ENCODE peak calls at places on chromosomes 11 and 22, in five cellular contexts. A, P, E, K and N are unnamed samples.

GRCh38 chr11:28951191-28951590 is 843.0 kb downstream of the METTL15 start:
- DNase-seq in A (no peak), P (no peak), E (no peak), K (no peak), N (no peak)

GRCh38 chr11:104968365-104968855 is at the start of gene CASP4:
- DNase-seq in A (peak), P (no peak), E (peak), K (peak), N (peak)

GRCh38 chr11:77446911-77447629 is 26.8 kb downstream of the PAK1 start:
- DNase-seq in A (no peak), P (no peak), E (no peak), K (no peak), N (no peak)

GRCh38 chr22:28882545-28882877 is 861 bp upstream of the ZNRF3 start:
- DNase-seq in A (no peak), P (no peak), E (no peak), K (no peak), N (no peak)

GRCh38 chr22:38724926-38725571 is 19.3 kb downstream of the GTPBP1 start:
- DNase-seq in A (peak), P (no peak), E (peak), K (peak), N (no peak)

GRCh38 chr11:106159846-106160245 is 82.4 kb downstream of the AASDHPPT start:
- DNase-seq in A (no peak), P (no peak), E (no peak), K (peak), N (no peak)

GRCh38 chr22:30876221-30876751 is 92.3 kb downstream of the MORC2 start:
- DNase-seq in A (no peak), P (no peak), E (no peak), K (no peak), N (no peak)

GRCh38 chr11:1679881-1680280 is 17.1 kb upstream of the KRTAP5-6 start:
- DNase-seq in A (no peak), P (no peak), E (no peak), K (no peak), N (no peak)

GRCh38 chr11:61787928-61788491 is 4.4 kb downstream of the TMEM258 start:
- DNase-seq in A (peak), P (peak), E (peak), K (peak), N (no peak)

DNA sequence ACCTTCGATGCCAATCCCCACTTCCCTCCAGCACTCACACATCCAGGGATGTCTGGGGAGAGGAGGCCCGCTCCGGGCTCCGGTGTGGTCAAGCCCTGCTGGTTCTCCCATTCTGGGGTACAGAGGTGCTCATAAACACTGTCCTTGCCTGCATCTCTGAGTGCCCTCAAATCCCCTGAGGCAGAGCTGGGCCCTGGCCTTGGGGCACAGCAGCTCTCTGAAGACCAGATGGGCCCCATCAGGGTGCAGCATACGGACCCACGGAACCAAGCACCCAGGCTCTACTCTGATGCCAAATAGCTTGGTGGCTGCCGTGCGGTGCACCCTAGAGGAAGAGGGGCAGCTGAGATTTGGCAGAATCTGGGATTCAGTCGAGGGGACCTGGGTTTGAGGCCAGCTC is 35.7 kb upstream of the NNMT start:
- DNase-seq in A (no peak), P (no peak), E (no peak), K (no peak), N (no peak)
- H3K27ac ChIP-seq in A (no peak), P (no peak), E (no peak), K (no peak), N (no peak)

GRCh38 chr11:404551-405264 is 10.1 kb downstream of the SIGIRR start:
- DNase-seq in A (no peak), P (peak), E (no peak), K (no peak), N (no peak)
- H3K9ac ChIP-seq in A (no peak), P (no peak), E (no peak), K (no peak), N (no peak)

GRCh38 chr22:20062766-20063083 is 17.3 kb upstream of the DGCR8 start:
- DNase-seq in A (no peak), P (no peak), E (peak), K (peak), N (no peak)
- H3K27ac ChIP-seq in A (no peak), P (no peak), E (no peak), K (no peak), N (no peak)

DNA sequence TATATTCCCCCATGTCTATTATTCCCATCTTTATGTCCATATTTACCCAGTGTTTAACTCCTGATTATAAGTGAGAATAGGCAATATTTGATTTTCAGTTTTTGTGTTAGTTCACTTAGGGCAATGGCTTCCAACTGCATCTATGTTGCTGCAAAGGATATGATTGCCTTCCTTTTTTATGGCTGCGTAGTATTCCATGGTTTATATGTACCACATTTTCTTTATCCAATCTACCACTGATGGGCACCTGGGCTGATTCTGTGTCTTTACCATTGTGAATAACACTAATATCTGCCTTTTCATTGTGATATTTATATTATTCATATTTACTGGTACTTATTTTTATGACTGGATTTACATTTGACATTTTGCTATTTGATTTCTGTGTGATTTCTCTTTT is 649.6 kb downstream of the NTM start:
- DNase-seq in A (no peak), P (no peak), E (no peak), K (no peak), N (no peak)
- H3K9ac ChIP-seq in A (no peak), P (no peak), E (no peak), K (no peak), N (no peak)

GRCh38 chr11:68369756-68370155 is 57.4 kb downstream of the LRP5 start:
- DNase-seq in A (no peak), P (no peak), E (no peak), K (no peak), N (no peak)
- H3K27ac ChIP-seq in A (no peak), P (no peak), E (no peak), K (no peak), N (peak)

DNA sequence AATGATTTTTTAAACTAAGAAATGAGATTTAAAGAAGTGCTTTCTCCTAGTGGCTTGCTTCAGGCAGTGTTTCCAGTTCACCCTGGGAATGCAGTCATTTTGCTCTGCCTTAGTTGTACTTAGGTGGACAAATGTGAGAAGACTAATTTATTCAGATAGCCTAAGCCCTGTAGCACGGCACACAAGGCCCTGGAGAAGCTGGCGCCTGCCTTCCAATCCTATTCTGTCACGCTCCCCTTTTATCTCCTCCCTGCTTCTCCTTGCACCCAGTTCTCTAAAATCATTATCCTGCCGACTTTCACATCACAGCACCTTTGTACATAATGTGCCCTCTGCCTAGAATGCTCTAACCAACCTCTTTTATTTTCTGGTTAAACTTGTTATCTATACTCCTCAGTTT is 64.0 kb downstream of the PPME1 start:
- DNase-seq in A (no peak), P (no peak), E (no peak), K (no peak), N (no peak)
- H3K9ac ChIP-seq in A (no peak), P (no peak), E (no peak), K (no peak), N (no peak)

DNA sequence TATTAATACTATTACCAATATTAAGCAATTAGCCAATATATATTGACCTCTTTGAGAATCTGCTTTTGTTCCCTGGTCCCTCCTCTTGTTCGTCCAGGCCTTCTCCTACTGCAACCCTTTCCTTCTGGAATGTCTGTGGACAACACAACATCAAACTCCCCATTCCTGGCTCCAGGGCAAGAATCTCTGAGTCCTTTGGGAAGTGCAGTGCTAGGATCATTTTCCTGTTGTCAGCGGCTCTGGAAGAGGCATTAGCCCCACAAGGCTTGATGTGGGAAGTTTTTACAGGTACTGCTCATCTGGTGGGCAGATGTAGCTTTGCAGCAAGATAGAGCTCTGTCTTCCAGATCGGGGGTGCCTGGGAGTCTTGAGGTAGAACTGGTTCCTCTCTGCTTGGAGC is 74.3 kb downstream of the RPUSD4 start:
- DNase-seq in A (no peak), P (no peak), E (no peak), K (no peak), N (no peak)
- H3K27ac ChIP-seq in A (no peak), P (no peak), E (no peak), K (no peak), N (peak)

GRCh38 chr11:34501962-34502361 is 11.6 kb downstream of the ELF5 start:
- DNase-seq in A (no peak), P (no peak), E (no peak), K (no peak), N (no peak)
- H3K9ac ChIP-seq in A (no peak), P (no peak), E (no peak), K (no peak), N (no peak)

GRCh38 chr11:117081908-117082307 is 16.3 kb downstream of the SIK3 start:
- DNase-seq in A (no peak), P (no peak), E (no peak), K (no peak), N (no peak)
- H3K27ac ChIP-seq in A (no peak), P (no peak), E (no peak), K (no peak), N (no peak)

GRCh38 chr22:20204281-20204680 is 53.4 kb upstream of the CCDC188 start:
- DNase-seq in A (no peak), P (no peak), E (no peak), K (no peak), N (no peak)

GRCh38 chr22:20205464-20205963 is 54.7 kb upstream of the CCDC188 start:
- DNase-seq in A (no peak), P (no peak), E (no peak), K (no peak), N (no peak)

GRCh38 chr22:20205964-20206708 is 55.3 kb upstream of the CCDC188 start:
- DNase-seq in A (peak), P (no peak), E (peak), K (peak), N (no peak)

GRCh38 chr22:20203142-20204099 is 52.6 kb upstream of the CCDC188 start:
- DNase-seq in A (no peak), P (peak), E (peak), K (peak), N (no peak)

GRCh38 chr22:20204821-20205220 is 54.0 kb upstream of the CCDC188 start:
- DNase-seq in A (no peak), P (no peak), E (no peak), K (no peak), N (no peak)
- H3K9ac ChIP-seq in A (no peak), P (no peak), E (no peak), K (no peak), N (peak)